ENCODE peak calls at places on chromosomes 13 and 19, in five cellular contexts. One of them, this sample, is unnamed.

GRCh38 chr13:59047546-59047945 is 1116.2 kb downstream of the DIAPH3 start:
- DNase-seq in stimulated activated CD8-positive, alpha-beta memory T cell treated with anti-CD3 and anti-CD28 coated beads, Interleukin-4, amount 100 ng/mL, for 1 hour: no peak
- DNase-seq in OCI-LY7: no peak
- DNase-seq in adrenal gland: no peak
- DNase-seq in C1 segment of cervical spinal cord: no peak
- DNase-seq in this sample: no peak

GRCh38 chr19:28949535-28949934 is 263.4 kb downstream of the UQCRFS1 start:
- DNase-seq in stimulated activated CD8-positive, alpha-beta memory T cell treated with anti-CD3 and anti-CD28 coated beads, Interleukin-4, amount 100 ng/mL, for 1 hour: no peak
- DNase-seq in C1 segment of cervical spinal cord: no peak
- DNase-seq in OCI-LY7: no peak
- DNase-seq in adrenal gland: no peak
- DNase-seq in this sample: no peak

GRCh38 chr13:19674898-19675297 is 41.4 kb downstream of the MPHOSPH8 start:
- DNase-seq in adrenal gland: no peak
- DNase-seq in OCI-LY7: no peak
- DNase-seq in C1 segment of cervical spinal cord: no peak
- DNase-seq in stimulated activated CD8-positive, alpha-beta memory T cell treated with anti-CD3 and anti-CD28 coated beads, Interleukin-4, amount 100 ng/mL, for 1 hour: no peak
- DNase-seq in this sample: no peak

GRCh38 chr19:30049226-30049625 is 107.2 kb downstream of the URI1 start:
- DNase-seq in OCI-LY7: no peak
- DNase-seq in adrenal gland: no peak
- DNase-seq in C1 segment of cervical spinal cord: no peak
- DNase-seq in stimulated activated CD8-positive, alpha-beta memory T cell treated with anti-CD3 and anti-CD28 coated beads, Interleukin-4, amount 100 ng/mL, for 1 hour: no peak
- DNase-seq in this sample: no peak

GRCh38 chr13:26198116-26198515 is 24.0 kb downstream of the RNF6 start:
- DNase-seq in C1 segment of cervical spinal cord: no peak
- DNase-seq in adrenal gland: no peak
- DNase-seq in stimulated activated CD8-positive, alpha-beta memory T cell treated with anti-CD3 and anti-CD28 coated beads, Interleukin-4, amount 100 ng/mL, for 1 hour: no peak
- DNase-seq in OCI-LY7: no peak
- DNase-seq in this sample: no peak

GRCh38 chr19:52028780-52029123 is 573 bp upstream of the ZNF614 start:
- DNase-seq in adrenal gland: no peak
- DNase-seq in OCI-LY7: no peak
- DNase-seq in C1 segment of cervical spinal cord: no peak
- DNase-seq in stimulated activated CD8-positive, alpha-beta memory T cell treated with anti-CD3 and anti-CD28 coated beads, Interleukin-4, amount 100 ng/mL, for 1 hour: no peak
- DNase-seq in this sample: no peak

GRCh38 chr19:49335071-49335783 is at the start of gene CD37:
- DNase-seq in C1 segment of cervical spinal cord: no peak
- DNase-seq in OCI-LY7: peak; percentile 82
- DNase-seq in stimulated activated CD8-positive, alpha-beta memory T cell treated with anti-CD3 and anti-CD28 coated beads, Interleukin-4, amount 100 ng/mL, for 1 hour: no peak
- DNase-seq in adrenal gland: no peak
- DNase-seq in this sample: no peak

GRCh38 chr19:1250374-1251232 is 2.2 kb downstream of the MIDN start:
- DNase-seq in stimulated activated CD8-positive, alpha-beta memory T cell treated with anti-CD3 and anti-CD28 coated beads, Interleukin-4, amount 100 ng/mL, for 1 hour: no peak
- DNase-seq in OCI-LY7: peak; percentile 74
- DNase-seq in adrenal gland: peak; percentile 75
- DNase-seq in C1 segment of cervical spinal cord: peak; percentile 23
- DNase-seq in this sample: peak; percentile 57

GRCh38 chr13:44927953-44928352 is 61.3 kb downstream of the NUFIP1 start:
- DNase-seq in C1 segment of cervical spinal cord: no peak
- DNase-seq in OCI-LY7: no peak
- DNase-seq in adrenal gland: no peak
- DNase-seq in stimulated activated CD8-positive, alpha-beta memory T cell treated with anti-CD3 and anti-CD28 coated beads, Interleukin-4, amount 100 ng/mL, for 1 hour: no peak
- DNase-seq in this sample: no peak

GRCh38 chr19:39160523-39160861 is 34.9 kb downstream of the PAK4 start:
- DNase-seq in stimulated activated CD8-positive, alpha-beta memory T cell treated with anti-CD3 and anti-CD28 coated beads, Interleukin-4, amount 100 ng/mL, for 1 hour: no peak
- DNase-seq in OCI-LY7: no peak
- DNase-seq in C1 segment of cervical spinal cord: no peak
- DNase-seq in adrenal gland: peak; percentile 69
- DNase-seq in this sample: no peak

GRCh38 chr13:109646423-109646822 is 140.0 kb downstream of the IRS2 start:
- DNase-seq in OCI-LY7: no peak
- DNase-seq in stimulated activated CD8-positive, alpha-beta memory T cell treated with anti-CD3 and anti-CD28 coated beads, Interleukin-4, amount 100 ng/mL, for 1 hour: no peak
- DNase-seq in C1 segment of cervical spinal cord: no peak
- DNase-seq in adrenal gland: no peak
- DNase-seq in this sample: no peak

GRCh38 chr19:56880592-56881190 is 40.2 kb upstream of the PEG3 start:
- DNase-seq in stimulated activated CD8-positive, alpha-beta memory T cell treated with anti-CD3 and anti-CD28 coated beads, Interleukin-4, amount 100 ng/mL, for 1 hour: no peak
- DNase-seq in OCI-LY7: no peak
- DNase-seq in adrenal gland: no peak
- DNase-seq in C1 segment of cervical spinal cord: no peak
- DNase-seq in this sample: no peak

GRCh38 chr13:76854209-76854608 is 32.0 kb downstream of the KCTD12 start:
- DNase-seq in OCI-LY7: no peak
- DNase-seq in stimulated activated CD8-positive, alpha-beta memory T cell treated with anti-CD3 and anti-CD28 coated beads, Interleukin-4, amount 100 ng/mL, for 1 hour: no peak
- DNase-seq in adrenal gland: no peak
- DNase-seq in C1 segment of cervical spinal cord: no peak
- DNase-seq in this sample: no peak

GRCh38 chr19:58572818-58573657 is at the start of gene MZF1:
- DNase-seq in OCI-LY7: peak; percentile 100
- DNase-seq in adrenal gland: peak; percentile 100
- DNase-seq in C1 segment of cervical spinal cord: no peak
- DNase-seq in stimulated activated CD8-positive, alpha-beta memory T cell treated with anti-CD3 and anti-CD28 coated beads, Interleukin-4, amount 100 ng/mL, for 1 hour: peak; percentile 99
- DNase-seq in this sample: peak; percentile 100

GRCh38 chr19:40502647-40503046 is 35.8 kb downstream of the SPTBN4 start:
- DNase-seq in C1 segment of cervical spinal cord: no peak
- DNase-seq in stimulated activated CD8-positive, alpha-beta memory T cell treated with anti-CD3 and anti-CD28 coated beads, Interleukin-4, amount 100 ng/mL, for 1 hour: no peak
- DNase-seq in adrenal gland: no peak
- DNase-seq in OCI-LY7: no peak
- DNase-seq in this sample: no peak

GRCh38 chr19:33400856-33401682 is 27.6 kb downstream of the CEBPG start:
- DNase-seq in C1 segment of cervical spinal cord: no peak
- DNase-seq in OCI-LY7: no peak
- DNase-seq in adrenal gland: peak; percentile 12
- DNase-seq in stimulated activated CD8-positive, alpha-beta memory T cell treated with anti-CD3 and anti-CD28 coated beads, Interleukin-4, amount 100 ng/mL, for 1 hour: no peak
- DNase-seq in this sample: no peak